ENCODE peak calls at places on chromosomes 5 and 9, in four cellular contexts. One of them, this sample, is unnamed.

GRCh38 chr9:81825831-81826540 is 102.2 kb upstream of the SPATA31D4 start:
- DNase-seq in HCT116: no peak
- DNase-seq in HepG2: no peak
- DNase-seq in K562: no peak
- DNase-seq in this sample: no peak

GRCh38 chr9:36163049-36163839 is 5.9 kb upstream of the CCIN start:
- DNase-seq in K562: no peak
- DNase-seq in HCT116: no peak
- DNase-seq in HepG2: peak
- DNase-seq in this sample: peak

GRCh38 chr9:37540634-37541033 is 35.5 kb downstream of the FBXO10 start:
- DNase-seq in HepG2: no peak
- DNase-seq in K562: no peak
- DNase-seq in HCT116: no peak
- DNase-seq in this sample: no peak

GRCh38 chr9:77305622-77306365 is 128.5 kb downstream of the VPS13A start:
- DNase-seq in HCT116: no peak
- DNase-seq in HepG2: no peak
- DNase-seq in K562: no peak
- DNase-seq in this sample: no peak

GRCh38 chr5:32710335-32710858 is 724 bp upstream of the NPR3 start:
- DNase-seq in HCT116: no peak
- DNase-seq in K562: no peak
- DNase-seq in HepG2: no peak
- DNase-seq in this sample: peak

GRCh38 chr5:58009754-58010153 is 450.1 kb downstream of the PLK2 start:
- DNase-seq in HCT116: no peak
- DNase-seq in K562: no peak
- DNase-seq in HepG2: no peak
- DNase-seq in this sample: no peak

GRCh38 chr5:115487750-115488149 is 56.8 kb downstream of the FEM1C start:
- DNase-seq in K562: no peak
- DNase-seq in HepG2: no peak
- DNase-seq in HCT116: no peak
- DNase-seq in this sample: no peak

GRCh38 chr5:23506329-23507236 is 826 bp upstream of the PRDM9 start:
- DNase-seq in HCT116: no peak
- DNase-seq in K562: no peak
- DNase-seq in HepG2: peak
- DNase-seq in this sample: peak

GRCh38 chr9:134489621-134490380 is 151.8 kb upstream of the COL5A1 start:
- DNase-seq in HCT116: no peak
- DNase-seq in HepG2: no peak
- DNase-seq in K562: no peak
- DNase-seq in this sample: peak

GRCh38 chr5:5544094-5544663 is 121.7 kb downstream of the ICE1 start:
- DNase-seq in HCT116: no peak
- DNase-seq in HepG2: no peak
- DNase-seq in K562: no peak
- DNase-seq in this sample: no peak

GRCh38 chr9:134492281-134492691 is 149.3 kb upstream of the COL5A1 start:
- DNase-seq in HepG2: no peak
- DNase-seq in K562: no peak
- DNase-seq in HCT116: no peak
- DNase-seq in this sample: peak

GRCh38 chr9:104682642-104683041 is 11.7 kb upstream of the OR13D1 start:
- DNase-seq in HCT116: peak
- DNase-seq in HepG2: peak
- DNase-seq in K562: peak
- DNase-seq in this sample: peak

GRCh38 chr5:116378007-116378831 is 196.4 kb downstream of the SEMA6A start:
- DNase-seq in HCT116: no peak
- DNase-seq in K562: no peak
- DNase-seq in HepG2: no peak
- DNase-seq in this sample: peak

GRCh38 chr9:136090060-136090735 is 4.9 kb downstream of the NACC2 start:
- DNase-seq in K562: no peak
- DNase-seq in HCT116: no peak
- DNase-seq in HepG2: no peak
- DNase-seq in this sample: peak

GRCh38 chr9:89923961-89924504 is 319.2 kb downstream of the GADD45G start:
- DNase-seq in K562: peak
- DNase-seq in HCT116: no peak
- DNase-seq in HepG2: peak
- DNase-seq in this sample: no peak

GRCh38 chr9:114894801-114895433 is 35.5 kb downstream of the TNFSF8 start:
- DNase-seq in HepG2: peak
- DNase-seq in HCT116: no peak
- DNase-seq in K562: no peak
- DNase-seq in this sample: no peak

GRCh38 chr9:69003051-69003450 is 10.9 kb downstream of the PRKACG start:
- DNase-seq in HCT116: no peak
- DNase-seq in HepG2: no peak
- DNase-seq in K562: no peak
- DNase-seq in this sample: no peak

GRCh38 chr9:127370147-127370579 is 26.8 kb upstream of the SLC2A8 start:
- DNase-seq in HCT116: no peak
- DNase-seq in K562: no peak
- DNase-seq in HepG2: no peak
- DNase-seq in this sample: no peak

GRCh38 chr9:134272302-134273023 is 53.8 kb upstream of the RXRA start:
- DNase-seq in HCT116: no peak
- DNase-seq in HepG2: no peak
- DNase-seq in K562: no peak
- DNase-seq in this sample: no peak

GRCh38 chr5:115284021-115284420 is 12.4 kb downstream of the CCDC112 start:
- DNase-seq in HCT116: no peak
- DNase-seq in HepG2: no peak
- DNase-seq in K562: no peak
- DNase-seq in this sample: no peak

GRCh38 chr5:122091942-122092600 is 14.0 kb upstream of the LOX start:
- DNase-seq in K562: peak
- DNase-seq in HCT116: peak
- DNase-seq in HepG2: no peak
- DNase-seq in this sample: no peak

GRCh38 chr5:139104577-139105271 is 93.4 kb downstream of the SIL1 start:
- DNase-seq in HCT116: no peak
- DNase-seq in K562: no peak
- DNase-seq in HepG2: no peak
- DNase-seq in this sample: no peak

GRCh38 chr5:76622973-76623596 is at the start of gene F2RL2:
- DNase-seq in HepG2: no peak
- DNase-seq in HCT116: no peak
- DNase-seq in K562: peak
- DNase-seq in this sample: no peak

GRCh38 chr5:107496466-107496865 is 174.3 kb downstream of the EFNA5 start:
- DNase-seq in K562: no peak
- DNase-seq in HCT116: no peak
- DNase-seq in HepG2: no peak
- DNase-seq in this sample: no peak

GRCh38 chr5:121500262-121500792 is 351.4 kb upstream of the FTMT start:
- DNase-seq in HepG2: no peak
- DNase-seq in K562: no peak
- DNase-seq in HCT116: no peak
- DNase-seq in this sample: no peak

GRCh38 chr5:136053336-136054121 is 24.7 kb downstream of the TGFBI start:
- DNase-seq in HCT116: peak
- DNase-seq in HepG2: peak
- DNase-seq in K562: peak
- DNase-seq in this sample: no peak

GRCh38 chr5:30040483-30041116 is 1152.9 kb upstream of the CDH6 start:
- DNase-seq in HCT116: peak
- DNase-seq in HepG2: peak
- DNase-seq in K562: peak
- DNase-seq in this sample: peak

GRCh38 chr5:1447772-1448361 is 2.6 kb upstream of the SLC6A3 start:
- DNase-seq in HepG2: no peak
- DNase-seq in K562: no peak
- DNase-seq in HCT116: no peak
- DNase-seq in this sample: no peak

GRCh38 chr9:113057193-113057592 is 669 bp upstream of the ZFP37 start:
- DNase-seq in HCT116: no peak
- DNase-seq in HepG2: peak
- DNase-seq in K562: no peak
- DNase-seq in this sample: no peak

GRCh38 chr9:113056191-113057106 is at the start of gene ZFP37:
- DNase-seq in HCT116: peak
- DNase-seq in HepG2: peak
- DNase-seq in K562: peak
- DNase-seq in this sample: peak
- TF ChIP-seq ELF1 in HCT116: peak
- TF ChIP-seq ELF1 in HepG2: peak
- TF ChIP-seq ELF1 in K562: peak
- TF ChIP-seq ELF1 in this sample: peak

DNA sequence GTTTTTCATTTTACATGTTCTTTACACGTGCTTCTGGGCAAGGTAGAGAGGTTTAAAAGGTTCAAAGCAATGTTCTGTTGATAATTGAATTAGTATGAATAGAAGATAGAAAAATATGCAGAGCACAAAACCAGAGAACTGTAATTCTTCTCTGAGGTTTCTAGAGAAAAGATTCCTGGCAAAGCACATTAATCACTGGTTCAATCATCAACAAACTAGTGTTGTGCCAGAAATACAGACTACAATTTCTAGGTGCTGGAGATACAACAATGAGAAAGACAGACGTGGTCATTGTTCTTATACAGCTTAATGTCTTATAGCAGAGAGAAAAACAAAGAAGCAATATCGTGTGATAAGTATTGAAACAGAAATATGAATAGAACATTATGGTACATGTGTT is 25.5 kb downstream of the MEGF9 start:
- DNase-seq in K562: no peak
- DNase-seq in HCT116: no peak
- DNase-seq in HepG2: no peak
- DNase-seq in this sample: no peak
- TF ChIP-seq ELF1 in K562: no peak
- TF ChIP-seq ELF1 in HCT116: no peak
- TF ChIP-seq ELF1 in HepG2: no peak
- TF ChIP-seq ELF1 in this sample: no peak

GRCh38 chr5:169173372-169173771 is 127.6 kb downstream of the SLIT3 start:
- DNase-seq in HepG2: no peak
- DNase-seq in K562: no peak
- DNase-seq in HCT116: no peak
- DNase-seq in this sample: no peak
- TF ChIP-seq ELF1 in HepG2: no peak
- TF ChIP-seq ELF1 in K562: no peak
- TF ChIP-seq ELF1 in HCT116: no peak
- TF ChIP-seq ELF1 in this sample: no peak

DNA sequence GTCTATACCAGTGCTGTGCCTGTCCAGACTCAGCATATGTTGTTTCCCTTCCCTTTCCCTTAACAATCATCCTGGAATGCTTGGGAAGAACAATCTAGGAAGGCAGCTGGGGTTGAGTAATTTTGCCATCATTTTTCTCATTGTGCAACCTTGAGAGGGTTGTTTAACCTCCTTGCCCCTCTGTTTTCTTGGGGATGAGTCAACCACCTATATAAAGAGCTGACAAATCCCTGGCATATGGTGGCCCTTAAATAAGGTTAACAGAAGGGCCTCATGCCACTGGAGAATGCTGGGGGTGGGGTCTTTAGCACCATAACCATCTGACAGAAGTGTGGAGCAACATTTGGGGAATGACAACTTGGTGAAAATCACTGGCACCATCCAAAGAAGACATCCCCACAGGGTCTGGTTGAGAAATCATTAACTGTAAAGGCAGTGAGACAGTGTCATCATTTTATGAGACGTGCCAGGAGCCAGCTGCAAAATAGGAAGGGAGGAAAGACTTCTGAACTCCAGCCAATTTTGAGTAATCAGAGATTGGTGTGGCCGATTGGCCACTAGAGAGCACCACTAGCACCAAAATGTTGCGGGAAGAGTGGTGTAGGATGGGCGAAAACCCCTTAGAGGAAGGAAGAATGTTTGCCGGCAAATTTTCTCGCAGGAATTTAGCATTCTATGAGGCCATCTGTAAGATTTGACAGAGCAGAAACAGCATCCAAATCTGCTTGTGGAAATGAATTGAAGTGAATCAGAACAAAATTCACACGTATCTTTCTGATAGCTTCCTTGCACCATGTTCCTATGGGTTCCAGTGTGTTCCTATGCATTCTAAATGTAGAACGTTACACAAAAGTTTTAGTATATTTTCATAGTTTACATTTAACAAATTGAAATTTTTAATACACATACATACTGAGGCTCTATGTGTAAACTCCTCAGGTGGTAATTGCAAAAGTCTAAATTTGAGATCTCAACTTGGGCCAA is 113.8 kb downstream of the MSX2 start:
- DNase-seq in K562: peak
- DNase-seq in HepG2: no peak
- DNase-seq in HCT116: peak
- DNase-seq in this sample: peak
- TF ChIP-seq ELF1 in K562: no peak
- TF ChIP-seq ELF1 in HepG2: no peak
- TF ChIP-seq ELF1 in HCT116: no peak
- TF ChIP-seq ELF1 in this sample: no peak

DNA sequence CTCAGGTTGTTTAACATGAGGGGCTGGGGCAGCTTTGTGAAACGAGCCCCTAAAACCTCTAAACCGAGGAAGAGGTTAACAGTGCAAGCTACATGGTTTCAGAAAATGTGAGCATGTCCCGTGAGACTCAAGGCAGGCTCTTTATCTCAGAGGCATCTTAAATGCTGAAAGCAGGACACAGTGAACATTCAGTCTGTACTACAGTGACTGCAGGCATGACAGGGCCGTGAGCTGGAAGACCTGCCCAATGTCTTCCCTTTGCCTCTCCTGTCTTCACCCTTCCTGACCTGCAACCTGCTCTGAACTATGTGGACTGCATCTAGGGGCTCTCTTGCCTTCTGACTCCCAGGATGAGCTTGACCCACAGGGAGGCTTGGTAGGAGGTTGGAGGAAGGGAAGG is 58.3 kb downstream of the PRLR start:
- DNase-seq in K562: no peak
- DNase-seq in HCT116: no peak
- DNase-seq in HepG2: no peak
- DNase-seq in this sample: no peak
- TF ChIP-seq ELF1 in K562: no peak
- TF ChIP-seq ELF1 in HCT116: no peak
- TF ChIP-seq ELF1 in HepG2: no peak
- TF ChIP-seq ELF1 in this sample: no peak

This sample was measured in SK-N-SH.